ENCODE peak calls at places on chromosomes 12 and 14, in eight cellular contexts. W, A, G, H, F, M, J and V are unnamed samples.

GRCh38 chr12:52121848-52122838 is 42.6 kb downstream of the SMIM41 start:
- DNase-seq in M (peak), W (peak), A (peak), G (peak), F (peak), J (peak), H (no peak), V (peak)

GRCh38 chr12:89350661-89351488 is 1.4 kb downstream of the DUSP6 start:
- DNase-seq in J (peak), A (peak), F (no peak), M (no peak), W (peak), G (no peak), H (no peak), V (peak)

GRCh38 chr12:107778383-107779015 is 4.0 kb downstream of the ASCL4 start:
- DNase-seq in G (no peak), J (no peak), A (no peak), W (no peak), M (no peak), H (no peak), F (no peak), V (no peak)

GRCh38 chr12:13075786-13076570 is 27.5 kb downstream of the GSG1 start:
- DNase-seq in G (no peak), H (no peak), M (no peak), W (no peak), J (peak), F (no peak), A (no peak), V (no peak)

GRCh38 chr14:103517172-103517566 is 5.5 kb downstream of the CKB start:
- DNase-seq in H (no peak), M (no peak), J (no peak), G (no peak), F (no peak), W (peak), A (no peak), V (no peak)

GRCh38 chr14:68998062-68998461 is 19.0 kb upstream of the ACTN1 start:
- DNase-seq in J (no peak), W (no peak), A (no peak), M (no peak), H (no peak), G (no peak), F (no peak), V (no peak)

GRCh38 chr12:12892670-12893290 is 1.4 kb downstream of the GPRC5A start:
- DNase-seq in H (no peak), G (no peak), F (no peak), M (no peak), W (no peak), A (no peak), J (no peak), V (no peak)

GRCh38 chr12:109879332-109880048 is 851 bp downstream of the GLTP start:
- DNase-seq in J (no peak), F (no peak), A (peak), W (no peak), G (no peak), M (no peak), H (no peak), V (peak)

GRCh38 chr14:69355155-69355954 is 42.7 kb downstream of the ERH start:
- DNase-seq in A (no peak), M (no peak), W (peak), H (no peak), G (no peak), J (no peak), F (no peak), V (no peak)

GRCh38 chr14:73829526-73830431 is 21.9 kb upstream of the PTGR2 start:
- DNase-seq in H (no peak), F (no peak), W (peak), G (no peak), M (peak), A (peak), J (peak), V (peak)

GRCh38 chr12:28390716-28391452 is 200.6 kb downstream of the CCDC91 start:
- DNase-seq in W (no peak), G (no peak), M (no peak), F (no peak), J (peak), H (no peak), A (no peak), V (peak)

GRCh38 chr12:70534466-70534865 is 102.8 kb downstream of the PTPRB start:
- DNase-seq in G (no peak), M (no peak), W (no peak), H (no peak), J (no peak), F (no peak), A (no peak), V (no peak)

GRCh38 chr14:52166822-52167221 is 98.0 kb upstream of the NID2 start:
- DNase-seq in M (no peak), A (no peak), G (no peak), W (no peak), F (no peak), H (no peak), J (no peak), V (no peak)

GRCh38 chr14:68781161-68782021 is 11.5 kb downstream of the ZFP36L1 start:
- DNase-seq in W (peak), A (no peak), G (no peak), J (no peak), M (no peak), F (peak), H (no peak), V (no peak)

GRCh38 chr12:53217930-53218307 is 10.9 kb upstream of the ITGB7 start:
- DNase-seq in G (no peak), F (no peak), J (no peak), M (peak), W (no peak), A (peak), H (no peak), V (peak)

GRCh38 chr14:49052516-49052915 is 533.7 kb downstream of the RPS29 start:
- DNase-seq in M (no peak), G (no peak), A (peak), J (peak), F (no peak), H (no peak), W (no peak), V (peak)

GRCh38 chr14:105255021-105255507 is 6.7 kb downstream of the BTBD6 start:
- DNase-seq in H (no peak), A (peak), M (no peak), W (no peak), G (no peak), F (no peak), J (peak), V (no peak)

GRCh38 chr12:106020736-106021135 is 118.0 kb downstream of the NUAK1 start:
- DNase-seq in W (no peak), H (no peak), M (no peak), F (no peak), J (peak), G (no peak), A (peak), V (no peak)

GRCh38 chr12:129870796-129871195 is 33.0 kb downstream of the TMEM132D start:
- DNase-seq in J (no peak), H (no peak), F (no peak), M (no peak), G (peak), A (no peak), W (no peak), V (no peak)

GRCh38 chr14:64804754-64805260 is 74.9 kb downstream of the SPTB start:
- DNase-seq in A (no peak), H (no peak), M (no peak), F (no peak), W (no peak), G (no peak), J (no peak), V (no peak)

GRCh38 chr14:85380891-85381290 is 149.1 kb upstream of the FLRT2 start:
- DNase-seq in F (no peak), H (no peak), J (no peak), M (no peak), W (no peak), G (no peak), A (no peak), V (peak)

GRCh38 chr14:56195727-56196126 is 77.5 kb downstream of the PELI2 start:
- DNase-seq in J (peak), M (no peak), W (no peak), G (no peak), F (peak), H (no peak), A (peak), V (peak)

GRCh38 chr14:54737132-54737711 is 165.4 kb downstream of the GCH1 start:
- DNase-seq in M (no peak), A (peak), J (peak), H (no peak), F (no peak), W (no peak), G (no peak), V (peak)

GRCh38 chr12:54214553-54215374 is 26.0 kb upstream of the SMUG1 start:
- DNase-seq in M (peak), F (peak), W (peak), J (peak), G (peak), H (peak), A (peak), V (peak)

GRCh38 chr12:94282675-94283074 is 134.3 kb downstream of the PLXNC1 start:
- DNase-seq in J (no peak), F (no peak), A (peak), W (no peak), G (no peak), M (no peak), H (no peak), V (no peak)

GRCh38 chr12:124828264-124829007 is 35.2 kb downstream of the SCARB1 start:
- DNase-seq in J (peak), W (peak), H (no peak), G (no peak), F (no peak), A (peak), M (peak), V (peak)

GRCh38 chr12:89499857-89500256 is 24.7 kb downstream of the GALNT4 start:
- DNase-seq in G (no peak), M (no peak), A (no peak), J (no peak), W (no peak), F (no peak), H (no peak), V (no peak)

GRCh38 chr14:37399517-37399916 is 195.5 kb downstream of the FOXA1 start:
- DNase-seq in H (no peak), A (peak), M (no peak), F (no peak), J (no peak), W (no peak), G (no peak), V (no peak)

GRCh38 chr14:34460841-34461240 is 1.2 kb downstream of the SPTSSA start:
- DNase-seq in G (peak), A (peak), J (peak), W (no peak), H (no peak), M (no peak), F (no peak), V (peak)

GRCh38 chr12:112684742-112685141 is 106.8 kb upstream of the RPH3A start:
- DNase-seq in G (no peak), M (peak), A (no peak), J (no peak), H (no peak), W (no peak), F (peak), V (no peak)

GRCh38 chr12:80469681-80470080 is 25.6 kb downstream of the PTPRQ start:
- DNase-seq in W (no peak), H (no peak), A (no peak), J (no peak), M (no peak), F (no peak), G (no peak), V (peak)

GRCh38 chr14:93538411-93538810 is 107.7 kb downstream of the UNC79 start:
- DNase-seq in J (peak), H (peak), G (no peak), W (no peak), A (no peak), F (peak), M (peak), V (peak)

GRCh38 chr12:75724913-75725312 is 213.5 kb upstream of the KRR1 start:
- DNase-seq in G (no peak), H (peak), A (peak), J (peak), F (no peak), W (peak), M (peak), V (peak)

GRCh38 chr12:57093412-57094193 is 4.7 kb downstream of the NAB2 start:
- DNase-seq in M (peak), H (no peak), W (peak), J (peak), G (peak), F (peak), A (peak), V (peak)

GRCh38 chr12:57090924-57091632 is 2.2 kb downstream of the NAB2 start:
- DNase-seq in W (no peak), G (no peak), M (no peak), F (no peak), A (no peak), H (no peak), J (peak), V (peak)

GRCh38 chr12:57091633-57092528 is 3.0 kb downstream of the NAB2 start:
- DNase-seq in H (no peak), G (no peak), A (no peak), W (no peak), J (no peak), M (no peak), F (no peak), V (no peak)

GRCh38 chr12:57092876-57093411 is 4.0 kb downstream of the NAB2 start:
- DNase-seq in F (no peak), H (no peak), J (no peak), A (no peak), W (no peak), G (no peak), M (no peak), V (no peak)

DNA sequence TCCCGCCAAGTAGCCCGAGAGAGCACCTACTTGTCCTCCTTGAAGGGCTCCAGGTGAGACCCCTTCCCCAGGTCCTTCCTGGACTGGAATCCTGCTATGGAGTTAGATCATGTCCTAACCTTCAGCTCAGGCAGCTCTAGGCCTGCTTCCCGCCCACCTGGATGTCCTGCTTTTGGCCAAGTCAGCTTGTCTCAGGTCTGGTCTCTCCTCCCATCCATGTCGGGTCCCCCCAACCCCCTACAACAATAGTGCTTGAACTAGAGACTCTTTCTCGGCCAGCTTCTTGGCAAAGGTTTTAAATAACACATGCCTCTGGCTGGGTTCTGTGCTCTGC is 3.6 kb downstream of the NAB2 start:
- DNase-seq in F (no peak), J (no peak), W (no peak), M (no peak), H (no peak), G (no peak), A (no peak), V (no peak)
- H3K4me2 ChIP-seq in F (no peak), J (peak), W (peak), M (no peak), H (peak), G (no peak), A (no peak), V (peak)

GRCh38 chr14:78162202-78162601 is 8.0 kb upstream of the NRXN3 start:
- DNase-seq in H (no peak), G (no peak), M (no peak), A (no peak), W (no peak), F (no peak), J (peak), V (peak)

GRCh38 chr14:78170203-78170602 is at the start of gene NRXN3:
- DNase-seq in J (peak), W (peak), M (peak), G (peak), H (no peak), F (no peak), A (no peak), V (no peak)

DNA sequence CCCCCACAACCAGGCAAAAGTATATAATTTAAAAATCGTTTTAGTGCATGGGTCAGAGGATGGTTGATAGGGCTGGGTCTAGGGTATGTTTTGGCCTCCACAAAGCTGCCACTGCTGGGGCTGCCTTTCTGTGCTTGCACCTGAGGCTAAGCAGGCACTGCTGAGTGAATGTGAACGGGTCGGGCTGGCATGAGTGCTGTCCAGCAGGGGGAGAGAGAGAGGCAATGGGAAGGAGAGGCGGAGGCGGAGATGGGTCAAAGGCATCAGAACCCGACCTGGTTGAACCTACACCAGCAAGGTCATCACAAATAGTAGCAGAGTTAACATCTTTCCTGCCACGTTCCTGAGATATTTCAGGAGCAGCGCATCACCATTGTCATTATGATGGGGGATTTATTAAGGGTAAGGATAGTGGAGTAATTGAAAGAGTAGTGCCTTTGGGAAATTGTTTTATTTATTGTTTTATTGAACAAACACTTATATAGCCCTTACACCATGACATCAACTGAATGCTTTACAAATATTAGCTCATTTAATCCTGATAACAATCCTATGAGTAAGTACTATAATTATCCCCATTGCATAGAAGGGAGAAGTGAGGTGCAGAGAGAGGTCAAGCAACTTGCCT is 5.8 kb upstream of the NRXN3 start:
- DNase-seq in G (peak), W (peak), A (no peak), J (no peak), M (peak), F (peak), H (peak), V (peak)
- H3K4me2 ChIP-seq in G (no peak), W (no peak), A (no peak), J (no peak), M (no peak), F (no peak), H (no peak), V (no peak)

DNA sequence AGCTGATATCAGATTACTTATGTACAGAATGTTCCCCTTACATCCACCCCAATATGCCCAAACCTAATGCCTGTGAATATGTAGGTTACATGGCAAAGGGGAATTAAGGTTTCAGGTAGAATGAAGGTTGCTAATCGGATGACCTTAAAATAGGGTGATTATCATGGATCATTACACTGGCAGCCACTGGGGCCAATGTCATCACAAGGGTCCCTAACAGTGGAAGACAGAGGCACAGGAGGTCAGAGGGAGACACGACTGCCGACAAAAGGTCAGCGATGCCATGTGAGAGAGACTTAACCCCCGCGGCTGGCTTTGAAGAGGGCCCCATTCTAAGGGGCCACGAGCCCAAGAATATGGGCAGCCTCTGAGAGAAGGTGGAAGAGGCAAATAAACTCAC is 106.8 kb upstream of the EVL start:
- DNase-seq in H (no peak), W (no peak), G (no peak), A (no peak), M (no peak), J (no peak), F (no peak), V (no peak)
- H3K4me2 ChIP-seq in H (no peak), W (no peak), G (no peak), A (no peak), M (no peak), J (no peak), F (no peak), V (no peak)

DNA sequence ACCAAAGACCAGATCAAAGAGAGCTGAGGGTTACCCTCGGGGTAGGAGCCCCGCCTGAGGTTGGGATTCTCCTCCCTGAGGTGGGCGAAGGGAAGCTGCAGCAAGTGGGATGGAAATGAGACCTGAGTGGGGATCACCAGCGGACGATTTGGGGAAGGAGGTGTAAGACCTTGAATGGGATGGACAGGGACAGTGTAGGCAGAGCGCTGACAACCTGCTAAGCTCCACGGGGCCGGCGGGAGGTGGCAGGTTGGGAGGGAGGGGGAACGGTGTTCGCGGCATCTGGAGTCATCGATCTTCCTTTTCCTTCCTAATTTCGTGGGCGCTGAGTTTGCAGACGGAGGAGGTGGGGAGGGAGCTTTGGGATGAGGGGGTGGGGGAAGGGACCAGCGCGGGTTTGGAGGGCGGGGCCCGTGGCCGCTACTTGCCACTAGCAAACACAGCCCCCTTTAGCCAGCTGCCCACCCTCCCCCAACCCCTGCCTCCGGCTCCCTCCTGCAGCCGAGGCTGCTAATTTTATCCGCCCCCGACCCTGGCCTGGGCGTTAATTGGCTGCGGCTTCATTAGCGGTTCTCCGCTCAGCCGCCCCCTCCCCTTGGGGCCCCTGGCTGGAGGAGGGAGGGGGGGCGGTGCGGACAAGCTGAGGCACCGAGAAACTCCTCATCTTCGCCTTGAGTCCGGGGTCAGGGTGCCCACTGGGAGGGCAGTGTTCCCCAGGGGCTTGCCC is 2.8 kb upstream of the SHMT2 start:
- DNase-seq in A (no peak), M (no peak), H (no peak), F (peak), J (no peak), W (no peak), G (no peak), V (no peak)
- H3K4me2 ChIP-seq in A (peak), M (no peak), H (no peak), F (peak), J (peak), W (peak), G (peak), V (no peak)

DNA sequence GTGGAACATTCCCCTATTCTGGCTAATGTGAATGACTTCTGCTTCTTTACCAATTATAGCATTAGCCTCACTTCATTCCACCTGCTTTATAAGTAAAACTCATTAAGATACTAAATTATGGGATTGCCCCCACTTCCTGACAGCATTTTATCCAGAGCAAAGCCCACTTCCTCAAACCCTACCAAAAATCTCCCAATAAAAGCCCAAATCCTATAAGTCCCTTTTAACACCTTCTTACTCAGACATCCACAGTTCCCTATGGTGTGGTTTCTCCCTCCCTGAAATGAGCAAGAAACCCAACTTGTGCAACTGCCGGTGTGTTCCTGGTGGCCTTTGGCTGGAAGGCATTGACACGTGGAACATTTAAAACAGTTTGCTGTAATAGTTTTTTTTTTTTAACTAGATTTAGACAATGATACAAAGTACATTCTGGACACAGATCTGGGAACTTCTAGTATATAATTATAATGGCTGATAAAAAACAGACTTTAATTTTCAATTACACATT is 53.1 kb downstream of the BRMS1L start:
- DNase-seq in M (no peak), J (peak), F (no peak), A (peak), W (no peak), H (no peak), G (no peak), V (peak)
- H3K4me2 ChIP-seq in M (peak), J (peak), F (no peak), A (no peak), W (peak), H (peak), G (no peak), V (peak)

GRCh38 chr12:2231011-2231595 is 178.3 kb downstream of the CACNA1C start:
- DNase-seq in H (no peak), G (no peak), F (no peak), W (no peak), J (no peak), A (no peak), M (no peak), V (peak)
- H3K4me2 ChIP-seq in H (no peak), G (no peak), F (no peak), W (no peak), J (no peak), A (no peak), M (no peak), V (peak)